ENCODE peak calls at places on chromosomes 3 and 15, in five cellular contexts. S is heart left ventricle, N is prostate gland, Z is breast epithelium, W is OCI-LY7. Q is an unnamed sample.

GRCh38 chr3:88480822-88481221 is 331.1 kb downstream of the C3orf38 start:
- DNase-seq in S (no peak), Z (no peak), W (no peak), N (no peak), Q (no peak)

GRCh38 chr3:108175352-108175751 is 46.9 kb downstream of the IFT57 start:
- DNase-seq in S (no peak), N (no peak), Z (no peak), W (no peak), Q (no peak)

GRCh38 chr3:99920530-99921376 is 103.1 kb downstream of the CMSS1 start:
- DNase-seq in W (peak), S (peak), Z (no peak), N (peak), Q (no peak)

GRCh38 chr15:59352189-59352588 is 20.5 kb downstream of the MYO1E start:
- DNase-seq in W (no peak), N (no peak), S (peak), Z (no peak), Q (no peak)

GRCh38 chr3:65371053-65371452 is 667.7 kb downstream of the MAGI1 start:
- DNase-seq in N (no peak), S (no peak), Z (no peak), W (no peak), Q (no peak)

GRCh38 chr3:151091685-151092352 is 6.4 kb downstream of the MED12L start:
- DNase-seq in W (no peak), S (no peak), Z (no peak), N (no peak), Q (no peak)

GRCh38 chr3:139659511-139659910 is 18.3 kb downstream of the NMNAT3 start:
- DNase-seq in W (no peak), N (no peak), S (no peak), Z (no peak), Q (no peak)

GRCh38 chr3:148211725-148212124 is 486.0 kb upstream of the AGTR1 start:
- DNase-seq in N (no peak), Z (no peak), W (no peak), S (no peak), Q (no peak)

GRCh38 chr3:73026111-73026510 is 29.5 kb downstream of the PPP4R2 start:
- DNase-seq in W (no peak), S (no peak), Z (no peak), N (no peak), Q (no peak)

GRCh38 chr3:150135321-150135721 is 164.6 kb upstream of the PFN2 start:
- DNase-seq in Z (no peak), W (no peak), N (no peak), S (no peak), Q (no peak)

GRCh38 chr3:60954049-60954448 is 297.2 kb downstream of the FHIT start:
- DNase-seq in W (no peak), N (no peak), S (no peak), Z (no peak), Q (no peak)

GRCh38 chr15:63970723-63971426 is 75.4 kb downstream of the DAPK2 start:
- DNase-seq in S (no peak), W (no peak), N (no peak), Z (no peak), Q (no peak)

GRCh38 chr3:12663311-12663935 is 494 bp downstream of the RAF1 start:
- DNase-seq in N (peak), S (peak), W (peak), Z (peak), Q (no peak)

GRCh38 chr3:159260049-159260662 is 458.3 kb downstream of the MFSD1 start:
- DNase-seq in N (peak), Z (no peak), S (peak), W (peak), Q (no peak)

GRCh38 chr15:28107111-28107893 is 8.2 kb upstream of the OCA2 start:
- DNase-seq in W (no peak), Z (no peak), S (peak), N (no peak), Q (no peak)

GRCh38 chr3:106820726-106821362 is 556.4 kb upstream of the CCDC54 start:
- DNase-seq in Z (no peak), W (no peak), S (no peak), N (no peak), Q (no peak)

GRCh38 chr3:132486086-132486485 is 68.8 kb downstream of the DNAJC13 start:
- DNase-seq in S (no peak), W (no peak), Z (no peak), N (no peak), Q (no peak)

GRCh38 chr3:113275876-113276580 is 64.7 kb downstream of the BOC start:
- DNase-seq in W (peak), Z (no peak), N (peak), S (no peak), Q (no peak)

GRCh38 chr15:39774688-39775267 is 7.9 kb downstream of the FSIP1 start:
- DNase-seq in Z (no peak), S (no peak), N (no peak), W (peak), Q (no peak)

GRCh38 chr3:33119891-33120290 is 6.1 kb downstream of the CRTAP start:
- DNase-seq in S (no peak), W (no peak), Z (no peak), N (no peak), Q (no peak)

GRCh38 chr3:129226374-129226773 is 23.0 kb upstream of the COPG1 start:
- DNase-seq in Z (peak), N (peak), W (no peak), S (peak), Q (no peak)

GRCh38 chr3:155853214-155854146 is 747 bp downstream of the SLC33A1 start:
- DNase-seq in N (peak), W (peak), S (no peak), Z (no peak), Q (no peak)

GRCh38 chr3:196968233-196969000 is at the start of gene PIGZ:
- DNase-seq in W (peak), N (no peak), S (peak), Z (no peak), Q (no peak)
- H3K27ac ChIP-seq in W (no peak), N (peak), S (peak), Z (peak), Q (peak)

GRCh38 chr3:161607056-161607455 is 110.4 kb downstream of the OTOL1 start:
- DNase-seq in S (no peak), N (no peak), W (no peak), Z (no peak), Q (no peak)
- H3K27ac ChIP-seq in S (no peak), N (no peak), W (no peak), Z (no peak), Q (no peak)

GRCh38 chr3:127087441-127087840 is 104.5 kb downstream of the PLXNA1 start:
- DNase-seq in W (no peak), N (no peak), Z (no peak), S (no peak), Q (no peak)
- H3K27ac ChIP-seq in W (no peak), N (no peak), Z (no peak), S (no peak), Q (no peak)

GRCh38 chr3:171293142-171293782 is 166.9 kb downstream of the TNIK start:
- DNase-seq in W (no peak), N (no peak), S (no peak), Z (no peak), Q (peak)
- H3K27ac ChIP-seq in W (no peak), N (no peak), S (no peak), Z (no peak), Q (no peak)

Q was measured in CD8-positive, alpha-beta memory T cell.